ENCODE peak calls at places on chromosomes 11 and 22, in four cellular contexts. B is HepG2, J is A549, H is GM12878. R is an unnamed sample.

GRCh38 chr11:13337986-13338436 is 60.4 kb downstream of the BMAL1 start:
- DNase-seq in B (no peak), J (peak), H (no peak), R (no peak)

GRCh38 chr11:114172055-114172861 is 112.7 kb downstream of the ZBTB16 start:
- DNase-seq in B (no peak), J (no peak), H (no peak), R (no peak)

GRCh38 chr11:33672273-33672672 is 28.4 kb downstream of the C11orf91 start:
- DNase-seq in B (no peak), J (no peak), H (no peak), R (no peak)

GRCh38 chr22:22362939-22363338 is 118.4 kb downstream of the VPREB1 start:
- DNase-seq in B (no peak), J (no peak), H (no peak), R (no peak)

GRCh38 chr22:48827228-48827810 is 1000.4 kb downstream of the BRD1 start:
- DNase-seq in B (no peak), J (no peak), H (no peak), R (no peak)

GRCh38 chr11:132052904-132053303 is 682.5 kb downstream of the NTM start:
- DNase-seq in B (no peak), J (no peak), H (no peak), R (no peak)

GRCh38 chr11:116844722-116845121 is 7.3 kb upstream of the APOA1 start:
- DNase-seq in B (no peak), J (no peak), H (no peak), R (no peak)

GRCh38 chr11:2767071-2767470 is 67.3 kb upstream of the KCNQ1OT1 start:
- DNase-seq in B (peak), J (no peak), H (no peak), R (no peak)

GRCh38 chr22:44523981-44524759 is 26.1 kb upstream of the RTL6 start:
- DNase-seq in B (no peak), J (no peak), H (no peak), R (no peak)

GRCh38 chr11:68441466-68442230 is 18.9 kb upstream of the PPP6R3 start:
- DNase-seq in B (no peak), J (no peak), H (no peak), R (peak)

GRCh38 chr11:76654310-76654851 is 16.2 kb downstream of the LRRC32 start:
- DNase-seq in B (no peak), J (no peak), H (no peak), R (no peak)

GRCh38 chr11:19216709-19217374 is 15.1 kb upstream of the CSRP3 start:
- DNase-seq in B (no peak), J (no peak), H (no peak), R (no peak)

GRCh38 chr11:3182462-3182852 is 17.3 kb upstream of the OSBPL5 start:
- DNase-seq in B (no peak), J (no peak), H (no peak), R (no peak)

GRCh38 chr11:10275714-10276113 is 18.3 kb downstream of the SBF2 start:
- DNase-seq in B (no peak), J (no peak), H (no peak), R (no peak)

GRCh38 chr11:133894956-133895549 is 49.7 kb upstream of the SPATA19 start:
- DNase-seq in B (no peak), J (no peak), H (peak), R (peak)

GRCh38 chr22:46079861-46080821 is 70.2 kb upstream of the PPARA start:
- DNase-seq in B (no peak), J (no peak), H (no peak), R (peak)

GRCh38 chr11:98107736-98108135 is 913.0 kb upstream of the CNTN5 start:
- DNase-seq in B (no peak), J (no peak), H (no peak), R (no peak)

GRCh38 chr11:76232026-76232665 is 25.8 kb upstream of the WNT11 start:
- DNase-seq in B (no peak), J (no peak), H (peak), R (no peak)

GRCh38 chr11:112620621-112621394 is 340.4 kb upstream of the NCAM1 start:
- DNase-seq in B (no peak), J (no peak), H (peak), R (no peak)

GRCh38 chr11:13475091-13475490 is 12.1 kb upstream of the BTBD10 start:
- DNase-seq in B (no peak), J (no peak), H (no peak), R (no peak)

GRCh38 chr11:120137187-120137610 is 714 bp downstream of the TRIM29 start:
- DNase-seq in B (no peak), J (no peak), H (no peak), R (peak)

GRCh38 chr11:131760191-131760951 is 390.0 kb downstream of the NTM start:
- DNase-seq in B (no peak), J (no peak), H (no peak), R (no peak)

GRCh38 chr22:21702094-21702493 is 33.5 kb downstream of the YPEL1 start:
- DNase-seq in B (no peak), J (no peak), H (no peak), R (no peak)

GRCh38 chr11:95674669-95675358 is 114.8 kb downstream of the FAM76B start:
- DNase-seq in B (no peak), J (no peak), H (no peak), R (no peak)

GRCh38 chr11:47858169-47858543 is 10.0 kb upstream of the NUP160 start:
- DNase-seq in B (no peak), J (peak), H (no peak), R (no peak)

GRCh38 chr22:49948958-49949913 is 11.3 kb upstream of the PIM3 start:
- DNase-seq in B (peak), J (no peak), H (no peak), R (no peak)

DNA sequence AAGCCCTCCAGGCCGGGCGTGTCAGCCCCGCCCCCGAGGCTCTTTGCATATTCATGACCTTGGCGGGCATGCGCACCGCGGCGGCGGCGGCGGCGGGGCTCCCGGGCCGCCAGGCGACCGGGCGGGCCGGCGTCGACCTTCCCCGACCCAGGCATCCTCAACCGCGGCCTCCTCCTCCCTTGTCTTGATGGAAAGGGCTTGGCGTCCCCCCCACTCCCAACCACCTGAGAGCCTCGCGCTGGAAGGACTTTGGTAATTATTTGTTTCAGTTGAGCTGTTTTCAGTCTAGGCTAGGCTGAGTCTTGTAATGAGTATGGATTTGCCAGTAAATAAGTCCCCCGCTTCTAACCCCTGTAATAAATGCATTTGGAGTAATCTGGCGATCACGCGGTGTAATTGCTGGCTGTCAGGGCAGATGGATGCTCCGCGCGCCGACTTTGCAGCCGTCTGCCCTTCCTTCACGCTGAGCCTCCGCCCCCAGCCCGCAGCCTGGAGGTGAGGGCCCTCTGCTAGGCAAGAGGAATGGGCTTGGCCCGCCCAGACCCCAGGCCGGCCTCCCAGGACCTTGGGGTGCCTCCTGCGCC is 25.2 kb downstream of the FLRT1 start:
- DNase-seq in B (no peak), J (peak), H (no peak), R (peak)
- H3K27ac ChIP-seq in B (no peak), J (peak), H (no peak), R (no peak)

GRCh38 chr11:86431258-86431657 is 56.6 kb downstream of the CCDC81 start:
- DNase-seq in B (no peak), J (no peak), H (no peak), R (no peak)

GRCh38 chr11:86421976-86422770 is 47.5 kb downstream of the CCDC81 start:
- DNase-seq in B (no peak), J (no peak), H (no peak), R (no peak)

GRCh38 chr11:86427441-86427840 is 52.8 kb downstream of the CCDC81 start:
- DNase-seq in B (no peak), J (no peak), H (no peak), R (no peak)
- TF ChIP-seq PBX3 in B (no peak), J (no peak), H (no peak), R (no peak)

GRCh38 chr11:34941688-34942087 is 25.3 kb downstream of the PDHX start:
- DNase-seq in B (no peak), J (no peak), H (no peak), R (no peak)
- TF ChIP-seq REST in B (no peak), J (no peak), H (no peak), R (no peak)

DNA sequence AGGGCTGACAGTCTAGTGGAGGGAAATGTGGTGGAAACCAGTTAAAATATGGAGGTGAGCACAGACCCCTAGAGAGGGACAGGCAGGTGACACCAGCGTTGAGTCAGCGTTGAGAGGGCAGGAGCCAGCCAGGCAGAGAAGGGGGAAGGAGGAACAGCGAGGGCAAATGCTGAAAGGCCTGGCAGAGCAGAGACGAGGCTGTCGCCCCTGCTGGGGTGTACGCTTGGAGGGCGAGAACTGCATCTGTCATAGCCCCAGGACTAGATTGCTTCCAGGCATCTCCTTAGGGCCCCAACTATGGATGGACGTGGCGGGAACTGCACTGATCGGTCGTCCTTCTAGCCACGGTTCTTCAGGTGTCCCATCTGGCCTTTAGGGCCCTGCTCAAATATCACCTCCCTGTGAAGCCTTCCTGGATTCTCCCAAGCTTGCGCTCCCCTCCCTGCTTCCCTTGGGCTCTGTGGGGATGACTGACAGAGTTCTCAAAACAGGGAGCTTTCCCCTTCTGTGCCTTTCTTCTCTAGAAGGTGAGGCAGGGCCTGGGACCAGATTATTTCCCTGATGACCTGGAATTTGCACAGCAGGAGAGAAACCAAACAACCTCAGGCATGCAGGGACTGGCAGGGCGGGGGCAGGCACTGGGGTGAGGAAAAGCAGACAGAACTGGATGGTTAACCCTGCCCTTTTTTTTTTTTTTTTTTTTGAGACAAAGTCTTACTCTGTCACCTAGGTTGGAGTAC is 11.1 kb downstream of the SYNGR1 start:
- DNase-seq in B (no peak), J (no peak), H (no peak), R (no peak)
- H3K27ac ChIP-seq in B (no peak), J (no peak), H (no peak), R (no peak)

R was measured in SK-N-SH.